ENCODE peak calls at places on chromosomes 7 and 10, in five cellular contexts. P is stimulated activated naive CD8-positive, alpha-beta T cell treated with anti-CD3 and anti-CD28 coated beads, Interleukin-15, Interleukin-2, amounts not matched to agents 100 U/mL and 50 U/mL, for 24 hours; Z is endodermal cell; N is activated naive CD4-positive, alpha-beta T cell treated with anti-CD3 and anti-CD28 coated beads, Interleukin-2, amount 10 ng/mL, durations not matched to agents 7 days and 5 days; O is myocyte. F is an unnamed sample.

GRCh38 chr10:688621-689426 is 644 bp downstream of the DIP2C start:
- DNase-seq in Z (peak; percentile 81), P (no peak), O (peak; percentile 47), N (no peak), F (no peak)

GRCh38 chr10:124156524-124157225 is 63.3 kb upstream of the CHST15 start:
- DNase-seq in Z (peak; percentile 76), P (no peak), N (no peak), O (no peak), F (no peak)

GRCh38 chr7:75758491-75758890 is 13.5 kb downstream of the CCL26 start:
- DNase-seq in Z (no peak), P (no peak), N (no peak), O (no peak), F (no peak)

GRCh38 chr10:24008164-24009066 is 200.5 kb upstream of the KIAA1217 start:
- DNase-seq in N (no peak), O (no peak), Z (peak; percentile 50), P (no peak), F (no peak)

GRCh38 chr7:25859732-25860131 is 292.3 kb upstream of the NFE2L3 start:
- DNase-seq in N (no peak), O (no peak), P (no peak), Z (no peak), F (peak; percentile 13)

GRCh38 chr7:151566897-151567320 is 47.2 kb upstream of the RHEB start:
- DNase-seq in P (no peak), N (no peak), O (no peak), Z (no peak), F (no peak)

GRCh38 chr7:103317009-103317408 is 19.8 kb downstream of the PMPCB start:
- DNase-seq in O (no peak), N (no peak), Z (no peak), P (no peak), F (no peak)

GRCh38 chr10:15339857-15340256 is 31.2 kb downstream of the FAM171A1 start:
- DNase-seq in O (no peak), Z (no peak), P (no peak), N (no peak), F (no peak)

GRCh38 chr7:86939197-86939814 is 120.1 kb downstream of the ELAPOR2 start:
- DNase-seq in P (peak; percentile 48), O (peak; percentile 84), N (peak; percentile 44), Z (peak; percentile 78), F (peak; percentile 88)

GRCh38 chr10:45063605-45064231 is 63.0 kb downstream of the ZNF22 start:
- DNase-seq in Z (no peak), O (no peak), P (no peak), N (no peak), F (no peak)

GRCh38 chr10:74888947-74889661 is 62.7 kb downstream of the KAT6B start:
- DNase-seq in O (peak; percentile 36), N (no peak), Z (peak; percentile 62), P (no peak), F (no peak)

GRCh38 chr7:129721139-129721538 is 109.6 kb downstream of the NRF1 start:
- DNase-seq in O (no peak), P (no peak), N (no peak), Z (no peak), F (peak; percentile 28)

GRCh38 chr10:21530616-21531015 is 3.4 kb upstream of the MLLT10 start:
- DNase-seq in N (no peak), O (peak; percentile 55), Z (no peak), P (no peak), F (no peak)

GRCh38 chr10:5456563-5456962 is 42.8 kb downstream of the CALML5 start:
- DNase-seq in N (no peak), O (no peak), Z (no peak), P (no peak), F (no peak)

GRCh38 chr10:62426086-62426485 is 51.9 kb downstream of the ZNF365 start:
- DNase-seq in O (peak; percentile 76), Z (no peak), N (no peak), P (peak; percentile 25), F (no peak)

GRCh38 chr10:20858292-20859124 is 38.6 kb downstream of the NEBL start:
- DNase-seq in N (no peak), P (no peak), O (peak; percentile 37), Z (no peak), F (peak; percentile 59)

GRCh38 chr10:101839421-101840063 is 4.1 kb downstream of the KCNIP2 start:
- DNase-seq in N (peak; percentile 75), O (no peak), Z (peak; percentile 83), P (peak; percentile 74), F (peak; percentile 67)

GRCh38 chr7:116167177-116167576 is 43.2 kb upstream of the TES start:
- DNase-seq in O (no peak), P (peak; percentile 30), Z (peak; percentile 64), N (peak; percentile 63), F (peak; percentile 45)

GRCh38 chr10:28496481-28496961 is 36.4 kb upstream of the WAC start:
- DNase-seq in Z (no peak), P (no peak), O (peak; percentile 19), N (no peak), F (no peak)

GRCh38 chr7:149070372-149071140 is 20.0 kb downstream of the ZNF786 start:
- DNase-seq in N (no peak), P (no peak), Z (no peak), O (no peak), F (no peak)

GRCh38 chr10:133294189-133294588 is 14.5 kb downstream of the TUBGCP2 start:
- DNase-seq in Z (no peak), O (no peak), N (no peak), P (no peak), F (no peak)

GRCh38 chr10:13608246-13608853 is 21.6 kb downstream of the PRPF18 start:
- DNase-seq in P (no peak), O (peak; percentile 97), Z (peak; percentile 49), N (no peak), F (no peak)

GRCh38 chr7:134766779-134767566 is 12.5 kb upstream of the CALD1 start:
- DNase-seq in O (peak; percentile 87), N (no peak), Z (no peak), P (no peak), F (peak; percentile 73)

GRCh38 chr10:56823849-56824248 is 462.8 kb upstream of the ZWINT start:
- DNase-seq in P (no peak), O (no peak), Z (no peak), N (no peak), F (peak; percentile 50)

GRCh38 chr10:51092402-51092801 is 18.1 kb downstream of the PRKG1 start:
- DNase-seq in N (no peak), O (peak; percentile 27), Z (no peak), P (no peak), F (peak; percentile 3)

GRCh38 chr10:78654047-78654590 is 414.6 kb upstream of the ZMIZ1 start:
- DNase-seq in O (no peak), N (no peak), P (no peak), Z (no peak), F (no peak)

GRCh38 chr10:2978111-2978510 is 89.2 kb upstream of the PFKP start:
- DNase-seq in P (no peak), O (peak; percentile 59), N (no peak), Z (no peak), F (peak; percentile 40)

GRCh38 chr7:140455743-140456142 is 23.6 kb downstream of the MKRN1 start:
- DNase-seq in P (no peak), O (no peak), Z (no peak), N (no peak), F (no peak)

GRCh38 chr10:103695584-103696005 is 159.8 kb downstream of the SH3PXD2A start:
- DNase-seq in N (no peak), O (no peak), P (no peak), Z (no peak), F (peak; percentile 51)

GRCh38 chr7:82050134-82050533 is 280.3 kb upstream of the HGF start:
- DNase-seq in O (peak; percentile 81), Z (no peak), P (no peak), N (no peak), F (no peak)

GRCh38 chr10:17109475-17110207 is 20.0 kb downstream of the CUBN start:
- DNase-seq in O (peak; percentile 77), Z (no peak), N (no peak), P (no peak), F (no peak)

GRCh38 chr7:12316925-12317324 is 86.7 kb downstream of the VWDE start:
- DNase-seq in Z (no peak), P (no peak), O (no peak), N (no peak), F (no peak)

GRCh38 chr10:113708640-113709039 is 28.9 kb downstream of the CASP7 start:
- DNase-seq in Z (no peak), P (no peak), N (no peak), O (no peak), F (no peak)

GRCh38 chr10:97182327-97182990 is 3.3 kb downstream of the SLIT1 start:
- DNase-seq in N (no peak), O (no peak), Z (no peak), P (no peak), F (no peak)

GRCh38 chr10:113175756-113176651 is 226.0 kb downstream of the TCF7L2 start:
- DNase-seq in P (no peak), O (no peak), N (no peak), Z (peak; percentile 45), F (no peak)

GRCh38 chr10:76152186-76152585 is 720.8 kb downstream of the LRMDA start:
- DNase-seq in P (no peak), N (no peak), O (no peak), Z (no peak), F (no peak)

GRCh38 chr10:132192991-132193670 is 6.4 kb downstream of the DPYSL4 start:
- DNase-seq in N (no peak), O (peak; percentile 91), Z (no peak), P (no peak), F (no peak)

GRCh38 chr7:41679566-41679965 is 23.3 kb downstream of the INHBA start:
- DNase-seq in Z (no peak), P (no peak), O (no peak), N (no peak), F (no peak)

GRCh38 chr10:17257466-17258321 is 29.7 kb downstream of the VIM start:
- DNase-seq in Z (peak; percentile 82), P (peak; percentile 47), O (peak; percentile 82), N (peak; percentile 68), F (peak; percentile 70)

GRCh38 chr10:91980319-91980718 is 56.7 kb downstream of the BTAF1 start:
- DNase-seq in N (no peak), P (no peak), Z (no peak), O (no peak), F (no peak)

F was measured in NAMALWA.